ENCODE peak calls at places on chromosomes 7 and 10, in eight cellular contexts. One of them, this sample, is unnamed.

GRCh38 chr7:26655761-26656160 is 208.6 kb downstream of the SKAP2 start:
- DNase-seq in activated T-helper 1 cell treated with anti-CD3 and anti-CD28 coated beads, Interleukin-2, amount 50 U/mL, for 16 hours: no peak
- DNase-seq in OCI-LY7: no peak
- DNase-seq in HFFc6: no peak
- DNase-seq in anterior cingulate cortex: no peak
- DNase-seq in left lobe of liver: no peak
- DNase-seq in HFF-Myc: no peak
- DNase-seq in foreskin melanocyte: no peak
- DNase-seq in this sample: no peak

GRCh38 chr7:151728746-151729145 is 148.2 kb downstream of the PRKAG2 start:
- DNase-seq in activated T-helper 1 cell treated with anti-CD3 and anti-CD28 coated beads, Interleukin-2, amount 50 U/mL, for 16 hours: no peak
- DNase-seq in OCI-LY7: no peak
- DNase-seq in HFFc6: no peak
- DNase-seq in anterior cingulate cortex: no peak
- DNase-seq in left lobe of liver: no peak
- DNase-seq in HFF-Myc: no peak
- DNase-seq in foreskin melanocyte: no peak
- DNase-seq in this sample: no peak

GRCh38 chr7:7254908-7255307 is 72.6 kb downstream of the C1GALT1 start:
- DNase-seq in activated T-helper 1 cell treated with anti-CD3 and anti-CD28 coated beads, Interleukin-2, amount 50 U/mL, for 16 hours: no peak
- DNase-seq in OCI-LY7: no peak
- DNase-seq in HFFc6: no peak
- DNase-seq in anterior cingulate cortex: no peak
- DNase-seq in left lobe of liver: no peak
- DNase-seq in HFF-Myc: no peak
- DNase-seq in foreskin melanocyte: no peak
- DNase-seq in this sample: no peak

GRCh38 chr10:102804382-102804781 is 32.8 kb downstream of the CYP17A1 start:
- DNase-seq in activated T-helper 1 cell treated with anti-CD3 and anti-CD28 coated beads, Interleukin-2, amount 50 U/mL, for 16 hours: no peak
- DNase-seq in OCI-LY7: no peak
- DNase-seq in HFFc6: no peak
- DNase-seq in anterior cingulate cortex: no peak
- DNase-seq in left lobe of liver: no peak
- DNase-seq in HFF-Myc: no peak
- DNase-seq in foreskin melanocyte: no peak
- DNase-seq in this sample: no peak

GRCh38 chr10:132066186-132066585 is 440 bp downstream of the JAKMIP3 start:
- DNase-seq in activated T-helper 1 cell treated with anti-CD3 and anti-CD28 coated beads, Interleukin-2, amount 50 U/mL, for 16 hours: no peak
- DNase-seq in OCI-LY7: no peak
- DNase-seq in HFFc6: peak
- DNase-seq in anterior cingulate cortex: no peak
- DNase-seq in left lobe of liver: peak
- DNase-seq in HFF-Myc: no peak
- DNase-seq in foreskin melanocyte: no peak
- DNase-seq in this sample: no peak

GRCh38 chr7:81993186-81993585 is 223.3 kb upstream of the HGF start:
- DNase-seq in activated T-helper 1 cell treated with anti-CD3 and anti-CD28 coated beads, Interleukin-2, amount 50 U/mL, for 16 hours: no peak
- DNase-seq in OCI-LY7: no peak
- DNase-seq in HFFc6: no peak
- DNase-seq in anterior cingulate cortex: no peak
- DNase-seq in left lobe of liver: no peak
- DNase-seq in HFF-Myc: no peak
- DNase-seq in foreskin melanocyte: no peak
- DNase-seq in this sample: no peak

GRCh38 chr10:87608756-87609155 is 50.9 kb upstream of the PAPSS2 start:
- DNase-seq in activated T-helper 1 cell treated with anti-CD3 and anti-CD28 coated beads, Interleukin-2, amount 50 U/mL, for 16 hours: no peak
- DNase-seq in OCI-LY7: no peak
- DNase-seq in HFFc6: no peak
- DNase-seq in anterior cingulate cortex: no peak
- DNase-seq in left lobe of liver: no peak
- DNase-seq in HFF-Myc: no peak
- DNase-seq in foreskin melanocyte: no peak
- DNase-seq in this sample: no peak

GRCh38 chr7:51428226-51428887 is 111.7 kb upstream of the COBL start:
- DNase-seq in activated T-helper 1 cell treated with anti-CD3 and anti-CD28 coated beads, Interleukin-2, amount 50 U/mL, for 16 hours: no peak
- DNase-seq in OCI-LY7: no peak
- DNase-seq in HFFc6: peak
- DNase-seq in anterior cingulate cortex: no peak
- DNase-seq in left lobe of liver: no peak
- DNase-seq in HFF-Myc: no peak
- DNase-seq in foreskin melanocyte: no peak
- DNase-seq in this sample: no peak

GRCh38 chr7:151599401-151600227 is 79.9 kb upstream of the RHEB start:
- DNase-seq in activated T-helper 1 cell treated with anti-CD3 and anti-CD28 coated beads, Interleukin-2, amount 50 U/mL, for 16 hours: no peak
- DNase-seq in OCI-LY7: no peak
- DNase-seq in HFFc6: peak
- DNase-seq in anterior cingulate cortex: no peak
- DNase-seq in left lobe of liver: no peak
- DNase-seq in HFF-Myc: peak
- DNase-seq in foreskin melanocyte: peak
- DNase-seq in this sample: no peak

GRCh38 chr10:5641501-5641900 is 24.9 kb downstream of the ASB13 start:
- DNase-seq in activated T-helper 1 cell treated with anti-CD3 and anti-CD28 coated beads, Interleukin-2, amount 50 U/mL, for 16 hours: no peak
- DNase-seq in OCI-LY7: no peak
- DNase-seq in HFFc6: no peak
- DNase-seq in anterior cingulate cortex: no peak
- DNase-seq in left lobe of liver: no peak
- DNase-seq in HFF-Myc: no peak
- DNase-seq in foreskin melanocyte: no peak
- DNase-seq in this sample: no peak

GRCh38 chr10:71431945-71432905 is 35.5 kb downstream of the CDH23 start:
- DNase-seq in activated T-helper 1 cell treated with anti-CD3 and anti-CD28 coated beads, Interleukin-2, amount 50 U/mL, for 16 hours: no peak
- DNase-seq in OCI-LY7: no peak
- DNase-seq in HFFc6: no peak
- DNase-seq in anterior cingulate cortex: no peak
- DNase-seq in left lobe of liver: peak
- DNase-seq in HFF-Myc: no peak
- DNase-seq in foreskin melanocyte: no peak
- DNase-seq in this sample: no peak

GRCh38 chr10:48187713-48188541 is 86.6 kb downstream of the FRMPD2 start:
- DNase-seq in activated T-helper 1 cell treated with anti-CD3 and anti-CD28 coated beads, Interleukin-2, amount 50 U/mL, for 16 hours: no peak
- DNase-seq in OCI-LY7: no peak
- DNase-seq in HFFc6: no peak
- DNase-seq in anterior cingulate cortex: no peak
- DNase-seq in left lobe of liver: no peak
- DNase-seq in HFF-Myc: no peak
- DNase-seq in foreskin melanocyte: no peak
- DNase-seq in this sample: no peak

GRCh38 chr7:66741706-66742053 is 1.1 kb downstream of the RABGEF1 start:
- DNase-seq in activated T-helper 1 cell treated with anti-CD3 and anti-CD28 coated beads, Interleukin-2, amount 50 U/mL, for 16 hours: no peak
- DNase-seq in OCI-LY7: no peak
- DNase-seq in HFFc6: no peak
- DNase-seq in anterior cingulate cortex: no peak
- DNase-seq in left lobe of liver: no peak
- DNase-seq in HFF-Myc: no peak
- DNase-seq in foreskin melanocyte: no peak
- DNase-seq in this sample: no peak

GRCh38 chr7:71486856-71487628 is 355.1 kb downstream of the GALNT17 start:
- DNase-seq in activated T-helper 1 cell treated with anti-CD3 and anti-CD28 coated beads, Interleukin-2, amount 50 U/mL, for 16 hours: no peak
- DNase-seq in OCI-LY7: no peak
- DNase-seq in HFFc6: peak
- DNase-seq in anterior cingulate cortex: no peak
- DNase-seq in left lobe of liver: no peak
- DNase-seq in HFF-Myc: no peak
- DNase-seq in foreskin melanocyte: no peak
- DNase-seq in this sample: no peak

GRCh38 chr10:48602401-48603135 is 2.3 kb downstream of the ARHGAP22 start:
- DNase-seq in activated T-helper 1 cell treated with anti-CD3 and anti-CD28 coated beads, Interleukin-2, amount 50 U/mL, for 16 hours: no peak
- DNase-seq in OCI-LY7: no peak
- DNase-seq in HFFc6: no peak
- DNase-seq in anterior cingulate cortex: no peak
- DNase-seq in left lobe of liver: no peak
- DNase-seq in HFF-Myc: no peak
- DNase-seq in foreskin melanocyte: no peak
- DNase-seq in this sample: no peak

GRCh38 chr7:68414631-68415425 is 1183.4 kb upstream of the AUTS2 start:
- DNase-seq in activated T-helper 1 cell treated with anti-CD3 and anti-CD28 coated beads, Interleukin-2, amount 50 U/mL, for 16 hours: no peak
- DNase-seq in OCI-LY7: no peak
- DNase-seq in HFFc6: no peak
- DNase-seq in anterior cingulate cortex: no peak
- DNase-seq in left lobe of liver: no peak
- DNase-seq in HFF-Myc: no peak
- DNase-seq in foreskin melanocyte: no peak
- DNase-seq in this sample: no peak

GRCh38 chr10:7310076-7310475 is 100.8 kb downstream of the SFMBT2 start:
- DNase-seq in activated T-helper 1 cell treated with anti-CD3 and anti-CD28 coated beads, Interleukin-2, amount 50 U/mL, for 16 hours: no peak
- DNase-seq in OCI-LY7: no peak
- DNase-seq in HFFc6: no peak
- DNase-seq in anterior cingulate cortex: no peak
- DNase-seq in left lobe of liver: no peak
- DNase-seq in HFF-Myc: no peak
- DNase-seq in foreskin melanocyte: no peak
- DNase-seq in this sample: no peak

GRCh38 chr7:124992881-124993562 is 63.4 kb upstream of the POT1 start:
- DNase-seq in activated T-helper 1 cell treated with anti-CD3 and anti-CD28 coated beads, Interleukin-2, amount 50 U/mL, for 16 hours: no peak
- DNase-seq in OCI-LY7: no peak
- DNase-seq in HFFc6: peak
- DNase-seq in anterior cingulate cortex: no peak
- DNase-seq in left lobe of liver: no peak
- DNase-seq in HFF-Myc: no peak
- DNase-seq in foreskin melanocyte: no peak
- DNase-seq in this sample: no peak

GRCh38 chr10:103833731-103834365 is 21.5 kb downstream of the SH3PXD2A start:
- DNase-seq in activated T-helper 1 cell treated with anti-CD3 and anti-CD28 coated beads, Interleukin-2, amount 50 U/mL, for 16 hours: no peak
- DNase-seq in OCI-LY7: peak
- DNase-seq in HFFc6: no peak
- DNase-seq in anterior cingulate cortex: no peak
- DNase-seq in left lobe of liver: no peak
- DNase-seq in HFF-Myc: no peak
- DNase-seq in foreskin melanocyte: peak
- DNase-seq in this sample: no peak

GRCh38 chr10:10045765-10046028 is 972.0 kb upstream of the CELF2 start:
- DNase-seq in activated T-helper 1 cell treated with anti-CD3 and anti-CD28 coated beads, Interleukin-2, amount 50 U/mL, for 16 hours: no peak
- DNase-seq in OCI-LY7: no peak
- DNase-seq in HFFc6: no peak
- DNase-seq in anterior cingulate cortex: no peak
- DNase-seq in left lobe of liver: no peak
- DNase-seq in HFF-Myc: no peak
- DNase-seq in foreskin melanocyte: no peak
- DNase-seq in this sample: no peak

GRCh38 chr10:129808092-129808983 is 155.7 kb downstream of the EBF3 start:
- DNase-seq in activated T-helper 1 cell treated with anti-CD3 and anti-CD28 coated beads, Interleukin-2, amount 50 U/mL, for 16 hours: no peak
- DNase-seq in OCI-LY7: no peak
- DNase-seq in HFFc6: no peak
- DNase-seq in anterior cingulate cortex: no peak
- DNase-seq in left lobe of liver: no peak
- DNase-seq in HFF-Myc: no peak
- DNase-seq in foreskin melanocyte: no peak
- DNase-seq in this sample: no peak

GRCh38 chr7:158782638-158783490 is 46.4 kb downstream of the ESYT2 start:
- DNase-seq in activated T-helper 1 cell treated with anti-CD3 and anti-CD28 coated beads, Interleukin-2, amount 50 U/mL, for 16 hours: no peak
- DNase-seq in OCI-LY7: no peak
- DNase-seq in HFFc6: peak
- DNase-seq in anterior cingulate cortex: no peak
- DNase-seq in left lobe of liver: no peak
- DNase-seq in HFF-Myc: no peak
- DNase-seq in foreskin melanocyte: peak
- DNase-seq in this sample: no peak

GRCh38 chr10:83142074-83142563 is 997.2 kb upstream of the GHITM start:
- DNase-seq in activated T-helper 1 cell treated with anti-CD3 and anti-CD28 coated beads, Interleukin-2, amount 50 U/mL, for 16 hours: no peak
- DNase-seq in OCI-LY7: no peak
- DNase-seq in HFFc6: no peak
- DNase-seq in anterior cingulate cortex: no peak
- DNase-seq in left lobe of liver: no peak
- DNase-seq in HFF-Myc: no peak
- DNase-seq in foreskin melanocyte: no peak
- DNase-seq in this sample: no peak

GRCh38 chr7:107029061-107029763 is 15.3 kb upstream of the PRKAR2B start:
- DNase-seq in activated T-helper 1 cell treated with anti-CD3 and anti-CD28 coated beads, Interleukin-2, amount 50 U/mL, for 16 hours: no peak
- DNase-seq in OCI-LY7: no peak
- DNase-seq in HFFc6: no peak
- DNase-seq in anterior cingulate cortex: no peak
- DNase-seq in left lobe of liver: no peak
- DNase-seq in HFF-Myc: no peak
- DNase-seq in foreskin melanocyte: no peak
- DNase-seq in this sample: no peak